ENCODE peak calls at places on chromosomes 12 and 14, in six cellular contexts. One of them, this sample, is unnamed. For H3K4me1 and H3K9me3, the result is how much of the 10 kb centered on the place peaks cover.

GRCh38 chr12:112798019-112798760 is 6.6 kb downstream of the RPH3A start:
- DNase-seq in tibial artery: no peak
- DNase-seq in A549: no peak
- DNase-seq in testis: no peak
- DNase-seq in mesenchymal stem cell: no peak
- DNase-seq in mucosa of descending colon: no peak
- DNase-seq in this sample: no peak

GRCh38 chr12:111953455-111953854 is 59.5 kb downstream of the TMEM116 start:
- DNase-seq in tibial artery: peak
- DNase-seq in A549: no peak
- DNase-seq in testis: no peak
- DNase-seq in mesenchymal stem cell: peak
- DNase-seq in mucosa of descending colon: no peak
- DNase-seq in this sample: no peak

GRCh38 chr12:19222566-19222965 is 93.0 kb downstream of the PLEKHA5 start:
- DNase-seq in tibial artery: no peak
- DNase-seq in A549: no peak
- DNase-seq in testis: no peak
- DNase-seq in mesenchymal stem cell: no peak
- DNase-seq in mucosa of descending colon: no peak
- DNase-seq in this sample: no peak

GRCh38 chr12:132825089-132825488 is 3.6 kb downstream of the GOLGA3 start:
- DNase-seq in tibial artery: no peak
- DNase-seq in A549: no peak
- DNase-seq in testis: no peak
- DNase-seq in mesenchymal stem cell: no peak
- DNase-seq in mucosa of descending colon: no peak
- DNase-seq in this sample: no peak

GRCh38 chr12:97038859-97039258 is 131.8 kb downstream of the NEDD1 start:
- DNase-seq in tibial artery: no peak
- DNase-seq in A549: no peak
- DNase-seq in testis: no peak
- DNase-seq in mesenchymal stem cell: no peak
- DNase-seq in mucosa of descending colon: no peak
- DNase-seq in this sample: no peak

GRCh38 chr14:63745858-63746425 is 18.1 kb upstream of the SGPP1 start:
- DNase-seq in tibial artery: peak
- DNase-seq in A549: no peak
- DNase-seq in testis: no peak
- DNase-seq in mesenchymal stem cell: no peak
- DNase-seq in mucosa of descending colon: no peak
- DNase-seq in this sample: no peak

GRCh38 chr12:122124370-122124769 is 45.8 kb downstream of the MLXIP start:
- DNase-seq in tibial artery: no peak
- DNase-seq in A549: no peak
- DNase-seq in testis: no peak
- DNase-seq in mesenchymal stem cell: no peak
- DNase-seq in mucosa of descending colon: peak
- DNase-seq in this sample: no peak

GRCh38 chr14:77018785-77019184 is 9.7 kb downstream of the IRF2BPL start:
- DNase-seq in tibial artery: no peak
- DNase-seq in A549: no peak
- DNase-seq in testis: no peak
- DNase-seq in mesenchymal stem cell: peak
- DNase-seq in mucosa of descending colon: no peak
- DNase-seq in this sample: no peak

GRCh38 chr14:81565441-81566290 is 32.0 kb upstream of the SEL1L start:
- DNase-seq in tibial artery: no peak
- DNase-seq in A549: peak
- DNase-seq in testis: peak
- DNase-seq in mesenchymal stem cell: peak
- DNase-seq in mucosa of descending colon: no peak
- DNase-seq in this sample: no peak

GRCh38 chr14:73460691-73461127 is 2.4 kb upstream of the NUMB start:
- DNase-seq in tibial artery: no peak
- DNase-seq in A549: no peak
- DNase-seq in testis: no peak
- DNase-seq in mesenchymal stem cell: peak
- DNase-seq in mucosa of descending colon: no peak
- DNase-seq in this sample: no peak

GRCh38 chr14:21313512-21313911 is 33.6 kb downstream of the RPGRIP1 start:
- DNase-seq in tibial artery: no peak
- DNase-seq in A549: no peak
- DNase-seq in testis: no peak
- DNase-seq in mesenchymal stem cell: no peak
- DNase-seq in mucosa of descending colon: peak
- DNase-seq in this sample: no peak

GRCh38 chr12:106416273-106416672 is 58.7 kb downstream of the POLR3B start:
- DNase-seq in tibial artery: no peak
- DNase-seq in A549: no peak
- DNase-seq in testis: peak
- DNase-seq in mesenchymal stem cell: no peak
- DNase-seq in mucosa of descending colon: no peak
- DNase-seq in this sample: no peak

GRCh38 chr12:102521662-102522277 is 41.4 kb upstream of the IGF1 start:
- DNase-seq in tibial artery: no peak
- DNase-seq in A549: no peak
- DNase-seq in testis: no peak
- DNase-seq in mesenchymal stem cell: no peak
- DNase-seq in mucosa of descending colon: no peak
- DNase-seq in this sample: no peak

GRCh38 chr14:29463727-29464370 is 463.8 kb downstream of the PRKD1 start:
- DNase-seq in tibial artery: no peak
- DNase-seq in A549: no peak
- DNase-seq in testis: no peak
- DNase-seq in mesenchymal stem cell: no peak
- DNase-seq in mucosa of descending colon: no peak
- DNase-seq in this sample: no peak

GRCh38 chr14:31377433-31377832 is 42.9 kb downstream of the HEATR5A start:
- DNase-seq in tibial artery: no peak
- DNase-seq in A549: no peak
- DNase-seq in testis: no peak
- DNase-seq in mesenchymal stem cell: no peak
- DNase-seq in mucosa of descending colon: no peak
- DNase-seq in this sample: no peak

GRCh38 chr12:89731064-89731463 is 22.4 kb upstream of the ATP2B1 start:
- DNase-seq in tibial artery: no peak
- DNase-seq in A549: no peak
- DNase-seq in testis: no peak
- DNase-seq in mesenchymal stem cell: peak
- DNase-seq in mucosa of descending colon: no peak
- DNase-seq in this sample: no peak

GRCh38 chr12:56359851-56360767 is at the start of gene STAT2:
- DNase-seq in tibial artery: peak
- DNase-seq in A549: peak
- DNase-seq in testis: peak
- DNase-seq in mesenchymal stem cell: peak
- DNase-seq in mucosa of descending colon: peak
- DNase-seq in this sample: peak

GRCh38 chr14:74516451-74517155 is 23.0 kb downstream of the ISCA2 start:
- DNase-seq in tibial artery: no peak
- DNase-seq in A549: no peak
- DNase-seq in testis: peak
- DNase-seq in mesenchymal stem cell: peak
- DNase-seq in mucosa of descending colon: peak
- DNase-seq in this sample: no peak

GRCh38 chr12:24020391-24021163 is 71.1 kb upstream of the SOX5 start:
- DNase-seq in tibial artery: no peak
- DNase-seq in A549: no peak
- DNase-seq in testis: no peak
- DNase-seq in mesenchymal stem cell: no peak
- DNase-seq in mucosa of descending colon: no peak
- DNase-seq in this sample: no peak

GRCh38 chr12:95942532-95943230 is at the start of gene CCDC38:
- DNase-seq in tibial artery: peak
- DNase-seq in A549: peak
- DNase-seq in testis: peak
- DNase-seq in mesenchymal stem cell: peak
- DNase-seq in mucosa of descending colon: peak
- DNase-seq in this sample: peak

GRCh38 chr12:104958946-104959841 is 1.1 kb upstream of the SLC41A2 start:
- DNase-seq in tibial artery: no peak
- DNase-seq in A549: no peak
- DNase-seq in testis: peak
- DNase-seq in mesenchymal stem cell: peak
- DNase-seq in mucosa of descending colon: peak
- DNase-seq in this sample: no peak

GRCh38 chr12:112005419-112006395 is 7.3 kb downstream of the TMEM116 start:
- DNase-seq in tibial artery: no peak
- DNase-seq in A549: peak
- DNase-seq in testis: no peak
- DNase-seq in mesenchymal stem cell: peak
- DNase-seq in mucosa of descending colon: peak
- DNase-seq in this sample: no peak

GRCh38 chr12:107207931-107208515 is 114.7 kb upstream of the CRY1 start:
- DNase-seq in tibial artery: no peak
- DNase-seq in A549: no peak
- DNase-seq in testis: no peak
- DNase-seq in mesenchymal stem cell: no peak
- DNase-seq in mucosa of descending colon: no peak
- DNase-seq in this sample: no peak

GRCh38 chr14:100677925-100678765 is 48.5 kb upstream of the DLK1 start:
- DNase-seq in tibial artery: peak
- DNase-seq in A549: no peak
- DNase-seq in testis: peak
- DNase-seq in mesenchymal stem cell: peak
- DNase-seq in mucosa of descending colon: peak
- DNase-seq in this sample: no peak

GRCh38 chr14:101475468-101476257 is 85.6 kb upstream of the DIO3 start:
- DNase-seq in tibial artery: peak
- DNase-seq in A549: peak
- DNase-seq in testis: peak
- DNase-seq in mesenchymal stem cell: no peak
- DNase-seq in mucosa of descending colon: no peak
- DNase-seq in this sample: no peak

GRCh38 chr14:103206023-103206481 is 82.8 kb downstream of the TNFAIP2 start:
- DNase-seq in tibial artery: no peak
- DNase-seq in A549: no peak
- DNase-seq in testis: peak
- DNase-seq in mesenchymal stem cell: no peak
- DNase-seq in mucosa of descending colon: no peak
- DNase-seq in this sample: no peak

GRCh38 chr12:116135209-116135930 is 142.1 kb downstream of the MED13L start:
- DNase-seq in tibial artery: no peak
- DNase-seq in A549: peak
- DNase-seq in testis: no peak
- DNase-seq in mesenchymal stem cell: peak
- DNase-seq in mucosa of descending colon: no peak
- DNase-seq in this sample: no peak

GRCh38 chr12:92444763-92445162 is 258.0 kb upstream of the PLEKHG7 start:
- DNase-seq in tibial artery: peak
- DNase-seq in A549: no peak
- DNase-seq in testis: peak
- DNase-seq in mesenchymal stem cell: no peak
- DNase-seq in mucosa of descending colon: no peak
- DNase-seq in this sample: no peak

GRCh38 chr14:91405241-91405721 is 12.3 kb downstream of the CCDC88C start:
- DNase-seq in tibial artery: no peak
- DNase-seq in A549: no peak
- DNase-seq in testis: no peak
- DNase-seq in mesenchymal stem cell: no peak
- DNase-seq in mucosa of descending colon: no peak
- DNase-seq in this sample: no peak
- H3K4me3 ChIP-seq in tibial artery: no peak
- H3K4me3 ChIP-seq in A549: no peak
- H3K4me3 ChIP-seq in testis: no peak
- H3K4me3 ChIP-seq in mesenchymal stem cell: no peak
- H3K4me3 ChIP-seq in mucosa of descending colon: no peak
- H3K4me3 ChIP-seq in this sample: no peak

DNA sequence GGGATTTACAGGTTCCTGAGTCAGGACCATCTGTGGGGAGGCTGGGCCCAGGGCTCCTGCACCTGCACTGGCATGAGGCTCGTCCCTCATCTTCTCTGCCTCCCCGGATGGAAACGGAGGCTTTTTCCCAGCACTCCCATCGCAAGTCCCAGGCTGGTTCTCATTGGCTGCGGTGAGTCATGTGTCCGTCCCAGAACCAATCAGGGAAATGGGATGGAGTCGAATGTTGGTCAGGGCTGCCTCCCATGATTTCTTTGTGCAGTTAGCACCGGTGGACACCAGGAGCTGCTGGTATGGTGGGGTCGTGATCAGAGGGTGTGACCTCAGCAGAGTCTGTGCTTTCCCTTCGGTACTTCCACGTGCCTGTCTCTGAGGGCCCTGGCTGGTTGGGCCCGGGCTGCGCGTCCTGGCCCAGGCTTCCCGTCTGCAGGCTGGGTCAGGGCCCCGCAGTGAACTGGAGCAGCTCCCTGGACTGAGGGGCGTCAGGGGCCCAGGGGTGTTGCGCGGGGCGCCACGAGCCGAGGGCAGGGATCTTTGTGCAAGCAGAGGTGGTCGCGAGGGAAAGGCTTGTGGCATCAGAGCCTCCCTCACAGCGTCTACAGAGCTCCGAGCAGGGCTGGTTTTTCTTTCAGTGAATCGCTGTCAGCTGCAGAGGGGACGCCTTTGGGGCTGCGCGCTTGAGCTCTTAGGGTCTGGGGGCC is 168.1 kb downstream of the ADGRD1 start:
- DNase-seq in tibial artery: no peak
- DNase-seq in A549: no peak
- DNase-seq in testis: peak
- DNase-seq in mesenchymal stem cell: no peak
- DNase-seq in mucosa of descending colon: no peak
- DNase-seq in this sample: no peak
- H3K4me1 ChIP-seq in tibial artery: under half
- H3K4me1 ChIP-seq in A549: under half
- H3K4me1 ChIP-seq in testis: under half
- H3K4me1 ChIP-seq in mesenchymal stem cell: under half
- H3K4me1 ChIP-seq in mucosa of descending colon: under half
- H3K4me1 ChIP-seq in this sample: under half

GRCh38 chr14:42307239-42307825 is 700.7 kb downstream of the LRFN5 start:
- DNase-seq in tibial artery: no peak
- DNase-seq in A549: no peak
- DNase-seq in testis: no peak
- DNase-seq in mesenchymal stem cell: no peak
- DNase-seq in mucosa of descending colon: no peak
- DNase-seq in this sample: no peak
- H3K9me3 ChIP-seq in tibial artery: under half
- H3K9me3 ChIP-seq in A549: under half
- H3K9me3 ChIP-seq in testis: under half
- H3K9me3 ChIP-seq in mesenchymal stem cell: under half
- H3K9me3 ChIP-seq in mucosa of descending colon: half or more
- H3K9me3 ChIP-seq in this sample: under half

DNA sequence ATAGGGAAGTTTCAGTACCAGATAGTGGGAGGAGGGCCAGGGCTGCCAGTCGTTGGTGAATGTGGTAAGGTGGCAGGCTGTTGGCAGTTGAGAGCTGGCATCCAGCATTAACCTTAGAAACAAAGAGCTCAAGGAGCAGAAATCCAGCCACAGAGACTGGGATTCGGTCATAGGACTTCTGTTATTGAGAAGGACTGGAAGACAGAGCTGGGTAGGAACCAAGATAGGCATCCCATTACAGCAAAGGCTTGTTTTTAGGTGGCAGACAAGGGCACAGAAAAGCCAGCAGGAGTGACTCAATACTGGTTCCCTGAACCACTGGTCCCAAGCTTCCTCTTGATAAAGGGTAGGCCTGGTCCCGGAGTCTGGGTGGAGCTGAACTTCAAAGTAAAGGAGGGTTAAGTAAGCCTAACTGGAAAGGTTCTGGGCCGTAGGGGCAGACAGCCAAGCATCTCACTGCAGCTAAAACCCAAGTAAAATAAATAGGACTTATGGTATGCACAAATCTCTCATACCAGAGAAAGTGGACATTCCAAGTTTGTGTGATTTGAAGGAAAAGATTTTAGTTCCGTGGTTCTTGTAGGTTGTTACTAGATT is 147.9 kb downstream of the ETV6 start:
- DNase-seq in tibial artery: no peak
- DNase-seq in A549: no peak
- DNase-seq in testis: no peak
- DNase-seq in mesenchymal stem cell: peak
- DNase-seq in mucosa of descending colon: no peak
- DNase-seq in this sample: peak
- H3K4me3 ChIP-seq in tibial artery: no peak
- H3K4me3 ChIP-seq in A549: no peak
- H3K4me3 ChIP-seq in testis: no peak
- H3K4me3 ChIP-seq in mesenchymal stem cell: no peak
- H3K4me3 ChIP-seq in mucosa of descending colon: no peak
- H3K4me3 ChIP-seq in this sample: no peak

This sample was measured in thoracic aorta.